ENCODE peak calls at places on chromosomes 3 and 15, in eight cellular contexts. One of them, this sample, is unnamed.

GRCh38 chr15:95996494-95996893 is 334.0 kb upstream of the NR2F2 start:
- DNase-seq in adipocyte: no peak
- DNase-seq in Panc1: no peak
- DNase-seq in NCI-H774: no peak
- DNase-seq in adrenal gland: no peak
- DNase-seq in activated naive CD4-positive, alpha-beta T cell treated with anti-CD3 and anti-CD28 coated beads for 36 hours: peak
- DNase-seq in CD8-positive, alpha-beta memory T cell: peak
- DNase-seq in naive thymus-derived CD8-positive, alpha-beta T cell: peak
- DNase-seq in this sample: no peak

GRCh38 chr3:161008086-161008485 is 97.1 kb downstream of the B3GALNT1 start:
- DNase-seq in activated naive CD4-positive, alpha-beta T cell treated with anti-CD3 and anti-CD28 coated beads for 36 hours: no peak
- DNase-seq in adrenal gland: no peak
- DNase-seq in adipocyte: no peak
- DNase-seq in NCI-H774: no peak
- DNase-seq in Panc1: no peak
- DNase-seq in naive thymus-derived CD8-positive, alpha-beta T cell: no peak
- DNase-seq in CD8-positive, alpha-beta memory T cell: no peak
- DNase-seq in this sample: no peak

GRCh38 chr3:182257361-182257760 is 535.9 kb upstream of the ATP11B start:
- DNase-seq in adrenal gland: no peak
- DNase-seq in NCI-H774: no peak
- DNase-seq in Panc1: no peak
- DNase-seq in activated naive CD4-positive, alpha-beta T cell treated with anti-CD3 and anti-CD28 coated beads for 36 hours: no peak
- DNase-seq in adipocyte: no peak
- DNase-seq in naive thymus-derived CD8-positive, alpha-beta T cell: no peak
- DNase-seq in CD8-positive, alpha-beta memory T cell: no peak
- DNase-seq in this sample: no peak

GRCh38 chr3:25727316-25727715 is 55.9 kb downstream of the NGLY1 start:
- DNase-seq in adrenal gland: no peak
- DNase-seq in Panc1: no peak
- DNase-seq in adipocyte: no peak
- DNase-seq in CD8-positive, alpha-beta memory T cell: no peak
- DNase-seq in NCI-H774: no peak
- DNase-seq in activated naive CD4-positive, alpha-beta T cell treated with anti-CD3 and anti-CD28 coated beads for 36 hours: no peak
- DNase-seq in naive thymus-derived CD8-positive, alpha-beta T cell: no peak
- DNase-seq in this sample: no peak

GRCh38 chr15:80570553-80570952 is 124.6 kb upstream of the ABHD17C start:
- DNase-seq in NCI-H774: no peak
- DNase-seq in CD8-positive, alpha-beta memory T cell: no peak
- DNase-seq in adipocyte: no peak
- DNase-seq in naive thymus-derived CD8-positive, alpha-beta T cell: no peak
- DNase-seq in adrenal gland: no peak
- DNase-seq in activated naive CD4-positive, alpha-beta T cell treated with anti-CD3 and anti-CD28 coated beads for 36 hours: no peak
- DNase-seq in Panc1: no peak
- DNase-seq in this sample: no peak

GRCh38 chr15:62035256-62035908 is 24.9 kb downstream of the VPS13C start:
- DNase-seq in CD8-positive, alpha-beta memory T cell: no peak
- DNase-seq in adipocyte: peak
- DNase-seq in NCI-H774: no peak
- DNase-seq in Panc1: no peak
- DNase-seq in activated naive CD4-positive, alpha-beta T cell treated with anti-CD3 and anti-CD28 coated beads for 36 hours: no peak
- DNase-seq in adrenal gland: no peak
- DNase-seq in naive thymus-derived CD8-positive, alpha-beta T cell: no peak
- DNase-seq in this sample: no peak

GRCh38 chr15:64842099-64842940 is 605 bp downstream of the PLEKHO2 start:
- DNase-seq in NCI-H774: no peak
- DNase-seq in Panc1: no peak
- DNase-seq in naive thymus-derived CD8-positive, alpha-beta T cell: no peak
- DNase-seq in adrenal gland: no peak
- DNase-seq in CD8-positive, alpha-beta memory T cell: no peak
- DNase-seq in adipocyte: peak
- DNase-seq in activated naive CD4-positive, alpha-beta T cell treated with anti-CD3 and anti-CD28 coated beads for 36 hours: peak
- DNase-seq in this sample: no peak

GRCh38 chr3:182124187-182124586 is 412.5 kb downstream of the SOX2 start:
- DNase-seq in Panc1: no peak
- DNase-seq in adipocyte: no peak
- DNase-seq in activated naive CD4-positive, alpha-beta T cell treated with anti-CD3 and anti-CD28 coated beads for 36 hours: no peak
- DNase-seq in naive thymus-derived CD8-positive, alpha-beta T cell: no peak
- DNase-seq in adrenal gland: no peak
- DNase-seq in CD8-positive, alpha-beta memory T cell: no peak
- DNase-seq in NCI-H774: no peak
- DNase-seq in this sample: no peak

GRCh38 chr3:183980408-183980807 is 37.3 kb downstream of the ABCC5 start:
- DNase-seq in adrenal gland: no peak
- DNase-seq in naive thymus-derived CD8-positive, alpha-beta T cell: no peak
- DNase-seq in adipocyte: peak
- DNase-seq in activated naive CD4-positive, alpha-beta T cell treated with anti-CD3 and anti-CD28 coated beads for 36 hours: no peak
- DNase-seq in NCI-H774: no peak
- DNase-seq in CD8-positive, alpha-beta memory T cell: no peak
- DNase-seq in Panc1: no peak
- DNase-seq in this sample: no peak

GRCh38 chr15:77702211-77702957 is 69.7 kb upstream of the LINGO1 start:
- DNase-seq in adrenal gland: no peak
- DNase-seq in NCI-H774: no peak
- DNase-seq in CD8-positive, alpha-beta memory T cell: no peak
- DNase-seq in adipocyte: peak
- DNase-seq in Panc1: no peak
- DNase-seq in naive thymus-derived CD8-positive, alpha-beta T cell: no peak
- DNase-seq in activated naive CD4-positive, alpha-beta T cell treated with anti-CD3 and anti-CD28 coated beads for 36 hours: peak
- DNase-seq in this sample: peak

GRCh38 chr15:48317221-48317620 is 14.0 kb upstream of the DUT start:
- DNase-seq in NCI-H774: no peak
- DNase-seq in adrenal gland: no peak
- DNase-seq in naive thymus-derived CD8-positive, alpha-beta T cell: no peak
- DNase-seq in CD8-positive, alpha-beta memory T cell: no peak
- DNase-seq in activated naive CD4-positive, alpha-beta T cell treated with anti-CD3 and anti-CD28 coated beads for 36 hours: no peak
- DNase-seq in adipocyte: no peak
- DNase-seq in Panc1: no peak
- DNase-seq in this sample: no peak

GRCh38 chr3:113409676-113410075 is 31.6 kb downstream of the CFAP44 start:
- DNase-seq in NCI-H774: no peak
- DNase-seq in naive thymus-derived CD8-positive, alpha-beta T cell: no peak
- DNase-seq in Panc1: no peak
- DNase-seq in adipocyte: no peak
- DNase-seq in adrenal gland: no peak
- DNase-seq in activated naive CD4-positive, alpha-beta T cell treated with anti-CD3 and anti-CD28 coated beads for 36 hours: no peak
- DNase-seq in CD8-positive, alpha-beta memory T cell: no peak
- DNase-seq in this sample: no peak

GRCh38 chr3:14241716-14242115 is 63.1 kb downstream of the LSM3 start:
- DNase-seq in NCI-H774: no peak
- DNase-seq in Panc1: no peak
- DNase-seq in CD8-positive, alpha-beta memory T cell: no peak
- DNase-seq in activated naive CD4-positive, alpha-beta T cell treated with anti-CD3 and anti-CD28 coated beads for 36 hours: no peak
- DNase-seq in naive thymus-derived CD8-positive, alpha-beta T cell: no peak
- DNase-seq in adrenal gland: no peak
- DNase-seq in adipocyte: no peak
- DNase-seq in this sample: no peak

GRCh38 chr3:124256599-124256998 is 264.7 kb upstream of the ROPN1 start:
- DNase-seq in naive thymus-derived CD8-positive, alpha-beta T cell: no peak
- DNase-seq in CD8-positive, alpha-beta memory T cell: no peak
- DNase-seq in Panc1: no peak
- DNase-seq in NCI-H774: no peak
- DNase-seq in activated naive CD4-positive, alpha-beta T cell treated with anti-CD3 and anti-CD28 coated beads for 36 hours: no peak
- DNase-seq in adrenal gland: no peak
- DNase-seq in adipocyte: no peak
- DNase-seq in this sample: no peak

GRCh38 chr3:185793381-185793780 is 31.5 kb downstream of the IGF2BP2 start:
- DNase-seq in activated naive CD4-positive, alpha-beta T cell treated with anti-CD3 and anti-CD28 coated beads for 36 hours: no peak
- DNase-seq in Panc1: no peak
- DNase-seq in NCI-H774: no peak
- DNase-seq in adipocyte: no peak
- DNase-seq in CD8-positive, alpha-beta memory T cell: no peak
- DNase-seq in adrenal gland: no peak
- DNase-seq in naive thymus-derived CD8-positive, alpha-beta T cell: no peak
- DNase-seq in this sample: no peak

GRCh38 chr3:58191361-58191991 is 19.3 kb downstream of the DNASE1L3 start:
- DNase-seq in CD8-positive, alpha-beta memory T cell: no peak
- DNase-seq in activated naive CD4-positive, alpha-beta T cell treated with anti-CD3 and anti-CD28 coated beads for 36 hours: no peak
- DNase-seq in Panc1: no peak
- DNase-seq in adipocyte: no peak
- DNase-seq in NCI-H774: no peak
- DNase-seq in naive thymus-derived CD8-positive, alpha-beta T cell: no peak
- DNase-seq in adrenal gland: no peak
- DNase-seq in this sample: no peak

GRCh38 chr3:46845397-46845859 is 17.8 kb downstream of the MYL3 start:
- DNase-seq in adrenal gland: peak
- DNase-seq in naive thymus-derived CD8-positive, alpha-beta T cell: no peak
- DNase-seq in adipocyte: peak
- DNase-seq in NCI-H774: no peak
- DNase-seq in activated naive CD4-positive, alpha-beta T cell treated with anti-CD3 and anti-CD28 coated beads for 36 hours: no peak
- DNase-seq in CD8-positive, alpha-beta memory T cell: no peak
- DNase-seq in Panc1: no peak
- DNase-seq in this sample: no peak

GRCh38 chr3:176872771-176873209 is 324.5 kb downstream of the TBL1XR1 start:
- DNase-seq in Panc1: peak
- DNase-seq in CD8-positive, alpha-beta memory T cell: peak
- DNase-seq in NCI-H774: peak
- DNase-seq in adrenal gland: peak
- DNase-seq in naive thymus-derived CD8-positive, alpha-beta T cell: peak
- DNase-seq in adipocyte: peak
- DNase-seq in activated naive CD4-positive, alpha-beta T cell treated with anti-CD3 and anti-CD28 coated beads for 36 hours: peak
- DNase-seq in this sample: peak

GRCh38 chr3:87873136-87873535 is 185.7 kb downstream of the CGGBP1 start:
- DNase-seq in NCI-H774: no peak
- DNase-seq in Panc1: no peak
- DNase-seq in adipocyte: no peak
- DNase-seq in naive thymus-derived CD8-positive, alpha-beta T cell: no peak
- DNase-seq in adrenal gland: no peak
- DNase-seq in CD8-positive, alpha-beta memory T cell: no peak
- DNase-seq in activated naive CD4-positive, alpha-beta T cell treated with anti-CD3 and anti-CD28 coated beads for 36 hours: no peak
- DNase-seq in this sample: no peak

GRCh38 chr3:23629181-23629893 is 176.4 kb upstream of the UBE2E1 start:
- DNase-seq in Panc1: no peak
- DNase-seq in naive thymus-derived CD8-positive, alpha-beta T cell: no peak
- DNase-seq in activated naive CD4-positive, alpha-beta T cell treated with anti-CD3 and anti-CD28 coated beads for 36 hours: no peak
- DNase-seq in adipocyte: no peak
- DNase-seq in CD8-positive, alpha-beta memory T cell: no peak
- DNase-seq in adrenal gland: peak
- DNase-seq in NCI-H774: no peak
- DNase-seq in this sample: no peak

GRCh38 chr3:35932995-35933394 is 293.7 kb downstream of the ARPP21 start:
- DNase-seq in adrenal gland: no peak
- DNase-seq in activated naive CD4-positive, alpha-beta T cell treated with anti-CD3 and anti-CD28 coated beads for 36 hours: no peak
- DNase-seq in CD8-positive, alpha-beta memory T cell: no peak
- DNase-seq in adipocyte: peak
- DNase-seq in Panc1: no peak
- DNase-seq in naive thymus-derived CD8-positive, alpha-beta T cell: no peak
- DNase-seq in NCI-H774: no peak
- DNase-seq in this sample: no peak

GRCh38 chr15:57463360-57463759 is 87.1 kb downstream of the CGNL1 start:
- DNase-seq in Panc1: no peak
- DNase-seq in adipocyte: no peak
- DNase-seq in NCI-H774: no peak
- DNase-seq in activated naive CD4-positive, alpha-beta T cell treated with anti-CD3 and anti-CD28 coated beads for 36 hours: no peak
- DNase-seq in CD8-positive, alpha-beta memory T cell: no peak
- DNase-seq in naive thymus-derived CD8-positive, alpha-beta T cell: no peak
- DNase-seq in adrenal gland: no peak
- DNase-seq in this sample: no peak

GRCh38 chr15:26874774-26875475 is 8.1 kb downstream of the GABRA5 start:
- DNase-seq in CD8-positive, alpha-beta memory T cell: no peak
- DNase-seq in naive thymus-derived CD8-positive, alpha-beta T cell: no peak
- DNase-seq in NCI-H774: no peak
- DNase-seq in adipocyte: no peak
- DNase-seq in activated naive CD4-positive, alpha-beta T cell treated with anti-CD3 and anti-CD28 coated beads for 36 hours: no peak
- DNase-seq in Panc1: no peak
- DNase-seq in adrenal gland: no peak
- DNase-seq in this sample: no peak

GRCh38 chr3:171249171-171249692 is 211.0 kb downstream of the TNIK start:
- DNase-seq in naive thymus-derived CD8-positive, alpha-beta T cell: no peak
- DNase-seq in adrenal gland: no peak
- DNase-seq in activated naive CD4-positive, alpha-beta T cell treated with anti-CD3 and anti-CD28 coated beads for 36 hours: no peak
- DNase-seq in NCI-H774: no peak
- DNase-seq in adipocyte: no peak
- DNase-seq in CD8-positive, alpha-beta memory T cell: no peak
- DNase-seq in Panc1: no peak
- DNase-seq in this sample: no peak

GRCh38 chr3:194840661-194841514 is 155.2 kb downstream of the FAM43A start:
- DNase-seq in CD8-positive, alpha-beta memory T cell: no peak
- DNase-seq in NCI-H774: no peak
- DNase-seq in activated naive CD4-positive, alpha-beta T cell treated with anti-CD3 and anti-CD28 coated beads for 36 hours: no peak
- DNase-seq in naive thymus-derived CD8-positive, alpha-beta T cell: no peak
- DNase-seq in adipocyte: peak
- DNase-seq in Panc1: no peak
- DNase-seq in adrenal gland: peak
- DNase-seq in this sample: no peak